ENCODE peak calls at places on chromosomes 7 and 10, in nine cellular contexts. D is glomerular endothelial cell; R is epithelial cell of prostate; X is EL; C is T-helper 2 cell; Q is AG09319; U is stimulated activated CD8-positive, alpha-beta memory T cell treated with anti-CD3 and anti-CD28 coated beads, Interleukin-15, amount 100 ng/mL, for 48 hours; Z is astrocyte of the cerebellum; M is fibroblast of lung. S is an unnamed sample.

GRCh38 chr7:100053201-100053600 is 3.6 kb downstream of the ZSCAN21 start:
- DNase-seq in D (peak; percentile 54), R (peak; percentile 67), X (peak; percentile 51), C (peak; percentile 12), Q (peak; percentile 30), U (no peak), Z (peak; percentile 58), M (peak; percentile 57), S (peak; percentile 65)

GRCh38 chr7:128863433-128863989 is 855 bp downstream of the ATP6V1F start:
- DNase-seq in D (peak; percentile 37), R (no peak), X (peak; percentile 75), C (no peak), Q (no peak), U (peak; percentile 27), Z (peak; percentile 57), M (peak; percentile 65), S (peak; percentile 48)

GRCh38 chr10:121598261-121599249 is at the start of gene FGFR2:
- DNase-seq in D (no peak), R (no peak), X (peak; percentile 16), C (no peak), Q (no peak), U (peak; percentile 13), Z (no peak), M (peak; percentile 66), S (no peak)

GRCh38 chr10:119872860-119873671 is 423 bp upstream of the MCMBP start:
- DNase-seq in D (no peak), R (peak; percentile 34), X (peak; percentile 88), C (peak; percentile 81), Q (peak; percentile 55), U (peak; percentile 86), Z (no peak), M (peak; percentile 80), S (peak; percentile 29)

GRCh38 chr10:124461642-124462347 is at the start of gene LHPP:
- DNase-seq in D (no peak), R (peak; percentile 24), X (peak; percentile 84), C (peak; percentile 74), Q (peak; percentile 11), U (peak; percentile 83), Z (peak; percentile 18), M (peak; percentile 72), S (peak; percentile 3)

GRCh38 chr7:138975343-138976104 is 5.7 kb downstream of the KIAA1549 start:
- DNase-seq in D (no peak), R (no peak), X (no peak), C (no peak), Q (no peak), U (no peak), Z (no peak), M (no peak), S (no peak)

GRCh38 chr10:5293691-5294550 is 70.8 kb upstream of the UCN3 start:
- DNase-seq in D (no peak), R (peak; percentile 33), X (peak; percentile 61), C (peak; percentile 43), Q (no peak), U (peak; percentile 66), Z (no peak), M (peak; percentile 6), S (no peak)

GRCh38 chr10:26621243-26621888 is 76.1 kb upstream of the PDSS1 start:
- DNase-seq in D (no peak), R (no peak), X (no peak), C (no peak), Q (no peak), U (no peak), Z (no peak), M (no peak), S (no peak)

GRCh38 chr10:88974446-88975376 is 15.9 kb upstream of the FAS start:
- DNase-seq in D (no peak), R (no peak), X (no peak), C (no peak), Q (no peak), U (no peak), Z (no peak), M (no peak), S (no peak)

GRCh38 chr10:98299341-98299740 is 31.3 kb upstream of the LOXL4 start:
- DNase-seq in D (no peak), R (no peak), X (no peak), C (no peak), Q (no peak), U (no peak), Z (peak; percentile 23), M (no peak), S (no peak)

GRCh38 chr7:64876792-64877713 is 26.0 kb upstream of the ZNF273 start:
- DNase-seq in D (no peak), R (no peak), X (no peak), C (peak; percentile 53), Q (no peak), U (peak; percentile 68), Z (no peak), M (peak; percentile 16), S (no peak)

GRCh38 chr10:132489704-132490534 is 47.7 kb upstream of the INPP5A start:
- DNase-seq in D (no peak), R (no peak), X (no peak), C (no peak), Q (no peak), U (no peak), Z (no peak), M (no peak), S (no peak)

GRCh38 chr10:14439451-14440259 is 108.9 kb upstream of the FRMD4A start:
- DNase-seq in D (no peak), R (no peak), X (peak; percentile 15), C (no peak), Q (no peak), U (no peak), Z (no peak), M (peak; percentile 25), S (no peak)

GRCh38 chr7:74527842-74528241 is 74.1 kb downstream of the GTF2IRD1 start:
- DNase-seq in D (no peak), R (no peak), X (no peak), C (no peak), Q (no peak), U (no peak), Z (no peak), M (no peak), S (no peak)

GRCh38 chr7:92244803-92245486 is 769 bp downstream of the KRIT1 start:
- DNase-seq in D (no peak), R (no peak), X (peak; percentile 38), C (no peak), Q (no peak), U (no peak), Z (no peak), M (no peak), S (no peak)

GRCh38 chr10:61900829-61901783 is at the start of gene ARID5B:
- DNase-seq in D (no peak), R (no peak), X (peak; percentile 77), C (peak; percentile 47), Q (no peak), U (no peak), Z (no peak), M (peak; percentile 74), S (no peak)

GRCh38 chr7:43763183-43763582 is 4.7 kb downstream of the BLVRA start:
- DNase-seq in D (no peak), R (no peak), X (no peak), C (no peak), Q (no peak), U (no peak), Z (no peak), M (no peak), S (no peak)

GRCh38 chr10:3150961-3151360 is 21.6 kb downstream of the PITRM1 start:
- DNase-seq in D (no peak), R (no peak), X (no peak), C (no peak), Q (no peak), U (no peak), Z (no peak), M (no peak), S (no peak)

GRCh38 chr7:608954-609711 is 89.5 kb upstream of the PDGFA start:
- DNase-seq in D (no peak), R (no peak), X (no peak), C (peak; percentile 42), Q (no peak), U (no peak), Z (no peak), M (peak; percentile 24), S (no peak)

GRCh38 chr7:69445549-69445948 is 152.7 kb upstream of the AUTS2 start:
- DNase-seq in D (no peak), R (no peak), X (no peak), C (no peak), Q (no peak), U (no peak), Z (no peak), M (no peak), S (no peak)

GRCh38 chr10:123262456-123262855 is 108.3 kb downstream of the BUB3 start:
- DNase-seq in D (no peak), R (no peak), X (no peak), C (no peak), Q (no peak), U (no peak), Z (no peak), M (no peak), S (no peak)

GRCh38 chr10:124408357-124408756 is 10.4 kb downstream of the OAT start:
- DNase-seq in D (no peak), R (no peak), X (no peak), C (no peak), Q (no peak), U (no peak), Z (no peak), M (no peak), S (no peak)

GRCh38 chr10:28135258-28135657 is 136.4 kb upstream of the ODAD2 start:
- DNase-seq in D (no peak), R (no peak), X (peak; percentile 29), C (no peak), Q (no peak), U (no peak), Z (no peak), M (no peak), S (no peak)

GRCh38 chr7:78770422-78771410 is 682.8 kb downstream of the MAGI2 start:
- DNase-seq in D (no peak), R (no peak), X (peak; percentile 14), C (no peak), Q (no peak), U (no peak), Z (no peak), M (peak; percentile 26), S (peak; percentile 37)

GRCh38 chr10:107437921-107438320 is 273.4 kb upstream of the SORCS1 start:
- DNase-seq in D (no peak), R (no peak), X (no peak), C (no peak), Q (no peak), U (no peak), Z (no peak), M (no peak), S (no peak)

GRCh38 chr7:140261522-140261921 is 84.7 kb upstream of the KDM7A start:
- DNase-seq in D (no peak), R (no peak), X (no peak), C (no peak), Q (no peak), U (no peak), Z (no peak), M (no peak), S (no peak)

GRCh38 chr10:132471484-132471883 is 66.1 kb upstream of the INPP5A start:
- DNase-seq in D (no peak), R (no peak), X (no peak), C (no peak), Q (no peak), U (no peak), Z (no peak), M (no peak), S (no peak)

GRCh38 chr10:86085686-86086085 is 280.9 kb downstream of the GRID1 start:
- DNase-seq in D (no peak), R (no peak), X (no peak), C (no peak), Q (no peak), U (no peak), Z (no peak), M (no peak), S (no peak)

GRCh38 chr7:87875151-87876039 is 765 bp downstream of the SLC25A40 start:
- DNase-seq in D (no peak), R (no peak), X (no peak), C (no peak), Q (no peak), U (no peak), Z (no peak), M (no peak), S (no peak)

GRCh38 chr10:77351386-77351785 is 286.2 kb downstream of the KCNMA1 start:
- DNase-seq in D (no peak), R (no peak), X (peak; percentile 62), C (no peak), Q (peak; percentile 16), U (no peak), Z (no peak), M (peak; percentile 53), S (peak; percentile 20)

GRCh38 chr10:18737841-18738240 is 78.6 kb downstream of the ARL5B start:
- DNase-seq in D (no peak), R (no peak), X (peak; percentile 80), C (no peak), Q (peak; percentile 59), U (no peak), Z (peak; percentile 18), M (peak; percentile 93), S (peak; percentile 82)